ENCODE peak calls at places on chromosomes 11 and 22, in seven cellular contexts. Y is body of pancreas, N is transverse colon, G is tibial nerve, D is prostate gland, Z is adrenal gland, K is sigmoid colon. V is an unnamed sample.

GRCh38 chr11:100980156-100980555 is 149.5 kb downstream of the PGR start:
- DNase-seq in Y (no peak), N (no peak), G (no peak), D (no peak), Z (no peak), K (no peak), V (no peak)

GRCh38 chr11:19441752-19442553 is 201.2 kb upstream of the E2F8 start:
- DNase-seq in Y (peak; percentile 39), N (no peak), G (peak; percentile 70), D (no peak), Z (peak; percentile 66), K (no peak), V (peak; percentile 52)

GRCh38 chr22:19720999-19721485 is 2.3 kb upstream of the GP1BB start:
- DNase-seq in Y (no peak), N (no peak), G (no peak), D (no peak), Z (no peak), K (no peak), V (no peak)

GRCh38 chr11:86571273-86571948 is 101.0 kb downstream of the ME3 start:
- DNase-seq in Y (no peak), N (peak; percentile 53), G (no peak), D (no peak), Z (no peak), K (no peak), V (peak; percentile 28)

GRCh38 chr11:110130642-110131238 is 37.5 kb downstream of the ZC3H12C start:
- DNase-seq in Y (no peak), N (peak; percentile 14), G (no peak), D (no peak), Z (peak; percentile 74), K (no peak), V (no peak)

GRCh38 chr22:21642584-21643448 is 714 bp downstream of the SDF2L1 start:
- DNase-seq in Y (peak; percentile 65), N (peak; percentile 71), G (no peak), D (no peak), Z (peak; percentile 70), K (no peak), V (peak; percentile 75)

GRCh38 chr11:75813126-75813525 is 1.9 kb upstream of the UVRAG start:
- DNase-seq in Y (no peak), N (no peak), G (no peak), D (no peak), Z (no peak), K (no peak), V (no peak)

GRCh38 chr11:77093056-77093891 is 9.4 kb upstream of the OMP start:
- DNase-seq in Y (no peak), N (no peak), G (no peak), D (no peak), Z (no peak), K (peak; percentile 61), V (no peak)

GRCh38 chr11:111730871-111731591 is 35.2 kb downstream of the PPP2R1B start:
- DNase-seq in Y (peak; percentile 51), N (peak; percentile 45), G (no peak), D (peak; percentile 58), Z (peak; percentile 91), K (peak; percentile 73), V (peak; percentile 54)

GRCh38 chr11:75578977-75579376 is 16.9 kb downstream of the SERPINH1 start:
- DNase-seq in Y (no peak), N (no peak), G (no peak), D (no peak), Z (no peak), K (no peak), V (no peak)

GRCh38 chr22:26586556-26587325 is 3.2 kb downstream of the TPST2 start:
- DNase-seq in Y (no peak), N (peak; percentile 28), G (no peak), D (no peak), Z (peak; percentile 63), K (peak; percentile 57), V (peak; percentile 45)

GRCh38 chr22:41844513-41844912 is 11.6 kb downstream of the SREBF2 start:
- DNase-seq in Y (peak; percentile 44), N (no peak), G (no peak), D (peak; percentile 88), Z (no peak), K (no peak), V (no peak)
- TF ChIP-seq POLR2A in Y (no peak), N (no peak), G (no peak), D (no peak), Z (no peak), K (no peak), V (no peak)

GRCh38 chr11:115238802-115239201 is 265.4 kb downstream of the CADM1 start:
- DNase-seq in Y (no peak), N (no peak), G (no peak), D (no peak), Z (no peak), K (no peak), V (no peak)

GRCh38 chr11:115244758-115245157 is 259.5 kb downstream of the CADM1 start:
- DNase-seq in Y (no peak), N (no peak), G (no peak), D (no peak), Z (no peak), K (no peak), V (no peak)

GRCh38 chr11:115244314-115244713 is 259.9 kb downstream of the CADM1 start:
- DNase-seq in Y (no peak), N (no peak), G (no peak), D (no peak), Z (no peak), K (no peak), V (no peak)

GRCh38 chr11:115242982-115243381 is 261.2 kb downstream of the CADM1 start:
- DNase-seq in Y (no peak), N (no peak), G (no peak), D (no peak), Z (no peak), K (no peak), V (no peak)

DNA sequence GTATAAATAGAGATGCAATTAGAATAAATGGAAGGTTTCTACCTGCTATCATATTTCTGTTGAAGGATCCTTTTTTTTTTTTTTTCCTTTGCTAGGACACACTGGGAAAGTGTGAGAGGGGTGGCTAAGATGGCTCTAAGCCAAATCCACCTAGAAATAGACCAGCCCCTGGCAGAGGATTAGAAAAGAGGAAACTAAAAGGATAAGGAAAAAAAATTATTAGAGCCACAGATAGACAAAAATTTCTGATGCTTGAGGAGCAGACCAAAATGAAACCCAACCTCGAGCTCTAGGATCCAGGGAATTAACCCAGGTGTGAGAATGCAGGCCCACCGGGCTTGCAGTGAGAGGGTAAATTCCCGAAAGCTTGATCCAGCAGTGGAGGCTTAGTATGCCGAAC is 262.3 kb downstream of the CADM1 start:
- DNase-seq in Y (no peak), N (no peak), G (no peak), D (no peak), Z (no peak), K (no peak), V (no peak)
- TF ChIP-seq POLR2A in Y (no peak), N (no peak), G (no peak), D (no peak), Z (no peak), K (no peak), V (no peak)

DNA sequence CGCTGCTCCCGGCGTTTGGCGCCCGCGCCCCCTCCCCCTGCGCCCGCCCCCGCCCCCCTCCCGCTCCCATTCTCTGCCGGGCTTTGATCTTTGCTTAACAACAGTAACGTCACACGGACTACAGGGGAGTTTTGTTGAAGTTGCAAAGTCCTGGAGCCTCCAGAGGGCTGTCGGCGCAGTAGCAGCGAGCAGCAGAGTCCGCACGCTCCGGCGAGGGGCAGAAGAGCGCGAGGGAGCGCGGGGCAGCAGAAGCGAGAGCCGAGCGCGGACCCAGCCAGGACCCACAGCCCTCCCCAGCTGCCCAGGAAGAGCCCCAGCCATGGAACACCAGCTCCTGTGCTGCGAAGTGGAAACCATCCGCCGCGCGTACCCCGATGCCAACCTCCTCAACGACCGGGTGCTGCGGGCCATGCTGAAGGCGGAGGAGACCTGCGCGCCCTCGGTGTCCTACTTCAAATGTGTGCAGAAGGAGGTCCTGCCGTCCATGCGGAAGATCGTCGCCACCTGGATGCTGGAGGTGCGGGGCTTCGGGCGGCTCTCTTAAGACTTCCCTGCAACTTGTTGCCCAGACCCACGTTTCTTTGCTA is at the start of gene CCND1:
- DNase-seq in Y (peak; percentile 64), N (peak; percentile 85), G (peak; percentile 32), D (peak; percentile 80), Z (peak; percentile 92), K (peak; percentile 77), V (no peak)
- TF ChIP-seq POLR2A in Y (peak; percentile 73), N (peak; percentile 88), G (peak; percentile 46), D (peak; percentile 72), Z (peak; percentile 82), K (peak; percentile 72), V (no peak)

DNA sequence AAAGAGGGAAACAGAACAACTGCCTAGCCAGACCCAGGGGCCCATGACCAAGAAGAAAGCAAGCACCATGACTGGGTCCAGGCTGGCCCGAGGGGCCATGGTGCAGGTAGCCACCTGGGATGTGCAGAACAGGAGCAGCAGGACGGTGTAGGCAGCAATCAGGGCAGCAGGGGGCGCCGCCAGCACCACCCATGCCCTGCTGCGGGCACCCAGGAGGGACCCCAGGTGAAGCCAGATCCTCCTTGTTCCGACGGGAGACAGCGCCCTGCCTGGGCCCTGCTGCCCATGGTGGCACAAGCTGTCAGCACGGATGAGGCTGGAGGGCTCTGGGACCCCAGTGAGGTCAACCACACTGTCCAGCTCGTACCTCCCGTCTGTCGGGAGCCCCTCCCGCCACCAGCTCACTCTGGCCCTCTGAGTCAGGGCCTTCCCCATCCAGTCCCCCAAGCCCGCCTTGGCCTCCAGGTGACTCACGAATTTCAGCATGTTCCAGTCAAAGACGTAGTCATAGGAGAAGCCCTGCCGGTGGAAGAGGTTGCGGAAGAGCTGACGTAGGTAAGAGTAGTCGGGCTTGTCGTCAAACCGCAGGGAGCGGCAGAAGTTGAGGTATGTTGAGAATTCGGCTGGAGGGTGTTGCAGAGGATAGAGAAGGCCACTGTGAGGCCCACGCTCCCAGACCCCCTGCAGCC is 18.8 kb downstream of the CSNK1E start:
- DNase-seq in Y (no peak), N (no peak), G (no peak), D (no peak), Z (no peak), K (no peak), V (peak; percentile 49)
- TF ChIP-seq POLR2A in Y (no peak), N (no peak), G (no peak), D (no peak), Z (no peak), K (no peak), V (no peak)

V was measured in erythroblast.